ENCODE peak calls at places on chromosomes 12 and 14, in ten cellular contexts. Y is effector memory CD4-positive, alpha-beta T cell; J is lower leg skin; H is CD8-positive, alpha-beta T cell; U is cardiac muscle cell; Z is H7; E is choroid plexus epithelial cell; A is neural progenitor cell; N is SJSA1; B is DND-41. I is an unnamed sample.

GRCh38 chr12:124551268-124552144 is 15.9 kb downstream of the NCOR2 start:
- DNase-seq in Y (no peak), J (no peak), H (no peak), U (peak), Z (peak), E (peak), A (peak), N (no peak), B (no peak), I (no peak)

GRCh38 chr14:64303471-64303917 is 9.3 kb upstream of the ESR2 start:
- DNase-seq in Y (no peak), J (no peak), H (no peak), U (peak), Z (peak), E (peak), A (peak), N (no peak), B (no peak), I (no peak)

GRCh38 chr14:99596071-99596627 is 7.9 kb downstream of the CCDC85C start:
- DNase-seq in Y (no peak), J (no peak), H (no peak), U (no peak), Z (no peak), E (no peak), A (no peak), N (no peak), B (no peak), I (no peak)

GRCh38 chr12:38813930-38814329 is 91.5 kb downstream of the CPNE8 start:
- DNase-seq in Y (no peak), J (no peak), H (no peak), U (no peak), Z (no peak), E (no peak), A (no peak), N (no peak), B (no peak), I (no peak)

GRCh38 chr14:68479247-68479646 is 313.6 kb downstream of the ZFP36L1 start:
- DNase-seq in Y (no peak), J (no peak), H (no peak), U (peak), Z (no peak), E (peak), A (no peak), N (no peak), B (no peak), I (no peak)

GRCh38 chr14:92490239-92490959 is 23.2 kb upstream of the RIN3 start:
- DNase-seq in Y (no peak), J (peak), H (no peak), U (no peak), Z (no peak), E (no peak), A (no peak), N (no peak), B (no peak), I (no peak)

GRCh38 chr14:49861581-49861922 is 9.0 kb upstream of the NEMF start:
- DNase-seq in Y (peak), J (peak), H (peak), U (peak), Z (peak), E (peak), A (peak), N (peak), B (peak), I (no peak)

GRCh38 chr12:124786065-124786964 is 77.3 kb downstream of the SCARB1 start:
- DNase-seq in Y (no peak), J (peak), H (no peak), U (peak), Z (peak), E (peak), A (peak), N (no peak), B (no peak), I (no peak)

GRCh38 chr12:21330682-21331253 is 3.9 kb downstream of the SLCO1A2 start:
- DNase-seq in Y (no peak), J (no peak), H (no peak), U (no peak), Z (no peak), E (peak), A (peak), N (no peak), B (no peak), I (no peak)

GRCh38 chr12:30979371-30980259 is 53.1 kb downstream of the TSPAN11 start:
- DNase-seq in Y (no peak), J (no peak), H (no peak), U (no peak), Z (no peak), E (no peak), A (no peak), N (no peak), B (no peak), I (no peak)

GRCh38 chr14:89365071-89365801 is 51.8 kb downstream of the FOXN3 start:
- DNase-seq in Y (peak), J (no peak), H (peak), U (no peak), Z (no peak), E (no peak), A (no peak), N (no peak), B (peak), I (peak)

GRCh38 chr12:12190087-12190809 is 76.6 kb downstream of the LRP6 start:
- DNase-seq in Y (no peak), J (no peak), H (no peak), U (no peak), Z (no peak), E (peak), A (no peak), N (no peak), B (no peak), I (no peak)

GRCh38 chr12:32499048-32499447 is 99.7 kb downstream of the FGD4 start:
- DNase-seq in Y (no peak), J (no peak), H (no peak), U (peak), Z (no peak), E (no peak), A (no peak), N (no peak), B (no peak), I (no peak)

GRCh38 chr12:124481257-124481750 is 86.1 kb downstream of the NCOR2 start:
- DNase-seq in Y (no peak), J (no peak), H (no peak), U (no peak), Z (peak), E (no peak), A (no peak), N (no peak), B (no peak), I (no peak)

GRCh38 chr12:2959194-2959507 is at the start of gene TEAD4:
- DNase-seq in Y (no peak), J (peak), H (no peak), U (peak), Z (peak), E (peak), A (peak), N (peak), B (no peak), I (no peak)

GRCh38 chr12:11840350-11840749 is 190.9 kb downstream of the ETV6 start:
- DNase-seq in Y (no peak), J (peak), H (no peak), U (no peak), Z (no peak), E (no peak), A (no peak), N (no peak), B (no peak), I (no peak)

GRCh38 chr12:52971701-52972329 is 22.9 kb downstream of the KRT18 start:
- DNase-seq in Y (no peak), J (no peak), H (no peak), U (no peak), Z (peak), E (peak), A (peak), N (no peak), B (no peak), I (no peak)

GRCh38 chr14:51285102-51285501 is 45.1 kb downstream of the TMX1 start:
- DNase-seq in Y (no peak), J (no peak), H (no peak), U (no peak), Z (no peak), E (no peak), A (no peak), N (no peak), B (no peak), I (no peak)

GRCh38 chr14:68753696-68754095 is 39.2 kb downstream of the ZFP36L1 start:
- DNase-seq in Y (no peak), J (no peak), H (no peak), U (no peak), Z (no peak), E (peak), A (no peak), N (no peak), B (no peak), I (no peak)

GRCh38 chr14:34113051-34113511 is 162.2 kb upstream of the EGLN3 start:
- DNase-seq in Y (no peak), J (no peak), H (no peak), U (no peak), Z (no peak), E (peak), A (no peak), N (no peak), B (no peak), I (no peak)

GRCh38 chr12:26121841-26122680 is 2.8 kb downstream of the BHLHE41 start:
- DNase-seq in Y (no peak), J (no peak), H (no peak), U (peak), Z (peak), E (no peak), A (peak), N (no peak), B (peak), I (no peak)

GRCh38 chr12:108302471-108303311 is 36.4 kb downstream of the CMKLR1 start:
- DNase-seq in Y (no peak), J (peak), H (no peak), U (no peak), Z (peak), E (peak), A (peak), N (no peak), B (no peak), I (no peak)

GRCh38 chr12:47882796-47883546 is 21.8 kb downstream of the VDR start:
- DNase-seq in Y (no peak), J (no peak), H (peak), U (no peak), Z (no peak), E (no peak), A (no peak), N (no peak), B (no peak), I (peak)

GRCh38 chr12:64895541-64895940 is 71.1 kb downstream of the TBC1D30 start:
- DNase-seq in Y (no peak), J (no peak), H (no peak), U (no peak), Z (no peak), E (peak), A (no peak), N (no peak), B (no peak), I (no peak)

GRCh38 chr14:82667006-82667405 is 1133.4 kb upstream of the SEL1L start:
- DNase-seq in Y (no peak), J (no peak), H (no peak), U (no peak), Z (no peak), E (no peak), A (no peak), N (no peak), B (no peak), I (no peak)

GRCh38 chr14:90554341-90554740 is 157.5 kb downstream of the CALM1 start:
- DNase-seq in Y (no peak), J (no peak), H (no peak), U (no peak), Z (no peak), E (no peak), A (no peak), N (no peak), B (no peak), I (no peak)

GRCh38 chr14:22814945-22815713 is at the start of gene SLC7A7:
- DNase-seq in Y (no peak), J (no peak), H (no peak), U (no peak), Z (peak), E (peak), A (no peak), N (no peak), B (no peak), I (no peak)

GRCh38 chr14:104545151-104545931 is 34.2 kb upstream of the C14orf180 start:
- DNase-seq in Y (no peak), J (peak), H (no peak), U (no peak), Z (peak), E (no peak), A (no peak), N (no peak), B (no peak), I (no peak)

GRCh38 chr12:107379852-107380567 is 286.7 kb upstream of the CRY1 start:
- DNase-seq in Y (no peak), J (no peak), H (no peak), U (no peak), Z (no peak), E (peak), A (no peak), N (peak), B (no peak), I (no peak)

GRCh38 chr14:102049258-102050025 is 37.4 kb downstream of the HSP90AA1 start:
- DNase-seq in Y (no peak), J (no peak), H (no peak), U (no peak), Z (peak), E (no peak), A (no peak), N (no peak), B (no peak), I (no peak)

GRCh38 chr14:59275668-59276067 is 87.2 kb downstream of the DAAM1 start:
- DNase-seq in Y (no peak), J (no peak), H (no peak), U (no peak), Z (no peak), E (peak), A (no peak), N (no peak), B (no peak), I (no peak)

GRCh38 chr12:47360771-47361388 is 281.1 kb upstream of the AMIGO2 start:
- DNase-seq in Y (peak), J (no peak), H (peak), U (no peak), Z (no peak), E (peak), A (no peak), N (no peak), B (peak), I (peak)

GRCh38 chr12:51926718-51927117 is 19.4 kb downstream of the ACVRL1 start:
- DNase-seq in Y (peak), J (peak), H (peak), U (peak), Z (peak), E (peak), A (no peak), N (no peak), B (peak), I (peak)

GRCh38 chr12:65496617-65497016 is 218.1 kb downstream of the MSRB3 start:
- DNase-seq in Y (no peak), J (no peak), H (no peak), U (no peak), Z (no peak), E (peak), A (no peak), N (no peak), B (no peak), I (no peak)

GRCh38 chr12:1801285-1801975 is 18.9 kb upstream of the LRTM2 start:
- DNase-seq in Y (no peak), J (no peak), H (no peak), U (no peak), Z (peak), E (no peak), A (no peak), N (peak), B (no peak), I (no peak)
- H3K4me3 ChIP-seq in Y (no peak), J (no peak), H (no peak), U (no peak), Z (no peak), E (no peak), A (no peak), N (no peak), B (no peak), I (no peak)

DNA sequence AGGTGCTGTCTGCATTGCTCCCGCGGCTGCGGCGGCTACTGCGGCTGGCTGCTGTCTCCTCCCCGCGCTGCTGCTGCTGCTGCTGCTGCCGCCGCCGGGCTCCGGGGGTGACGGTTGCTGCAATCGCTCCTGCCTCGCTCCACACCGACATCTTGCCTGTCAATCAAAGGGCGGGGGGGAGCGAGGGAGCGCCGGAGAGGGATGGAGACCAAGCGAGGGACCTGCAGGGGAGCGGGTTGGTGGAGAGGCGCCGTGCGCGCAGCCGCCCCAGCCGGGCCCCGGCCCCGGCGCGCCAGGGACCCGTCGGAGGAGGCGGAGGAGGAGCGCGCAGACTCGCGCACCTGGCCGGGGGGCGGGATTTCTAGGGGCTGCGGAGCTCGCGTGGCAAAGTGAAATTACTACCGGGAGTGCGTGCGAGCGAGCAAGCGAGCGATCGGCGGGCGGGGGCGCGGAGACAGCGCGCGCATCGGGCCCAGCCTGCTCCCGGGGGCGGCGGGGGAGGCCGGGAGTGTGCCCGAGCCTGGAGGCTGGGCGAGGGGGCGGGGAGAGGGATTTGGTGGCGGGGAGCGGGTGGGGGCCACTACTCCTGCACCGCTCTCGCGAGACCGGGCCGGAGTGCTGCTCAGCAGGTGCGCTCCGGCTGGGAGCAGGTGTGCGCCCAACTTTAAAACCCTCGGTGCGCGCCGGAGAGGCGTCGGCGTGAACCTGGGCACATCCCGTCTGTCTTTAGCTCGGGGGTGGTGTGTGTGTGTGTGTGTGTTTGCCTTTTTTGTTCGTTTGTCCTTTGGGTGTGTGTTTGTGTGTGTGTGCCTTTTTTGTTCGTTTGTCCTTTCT is at the start of gene KSR2:
- DNase-seq in Y (peak), J (peak), H (peak), U (peak), Z (peak), E (peak), A (peak), N (peak), B (no peak), I (peak)
- H3K4me3 ChIP-seq in Y (peak), J (no peak), H (peak), U (peak), Z (peak), E (peak), A (peak), N (peak), B (no peak), I (no peak)

DNA sequence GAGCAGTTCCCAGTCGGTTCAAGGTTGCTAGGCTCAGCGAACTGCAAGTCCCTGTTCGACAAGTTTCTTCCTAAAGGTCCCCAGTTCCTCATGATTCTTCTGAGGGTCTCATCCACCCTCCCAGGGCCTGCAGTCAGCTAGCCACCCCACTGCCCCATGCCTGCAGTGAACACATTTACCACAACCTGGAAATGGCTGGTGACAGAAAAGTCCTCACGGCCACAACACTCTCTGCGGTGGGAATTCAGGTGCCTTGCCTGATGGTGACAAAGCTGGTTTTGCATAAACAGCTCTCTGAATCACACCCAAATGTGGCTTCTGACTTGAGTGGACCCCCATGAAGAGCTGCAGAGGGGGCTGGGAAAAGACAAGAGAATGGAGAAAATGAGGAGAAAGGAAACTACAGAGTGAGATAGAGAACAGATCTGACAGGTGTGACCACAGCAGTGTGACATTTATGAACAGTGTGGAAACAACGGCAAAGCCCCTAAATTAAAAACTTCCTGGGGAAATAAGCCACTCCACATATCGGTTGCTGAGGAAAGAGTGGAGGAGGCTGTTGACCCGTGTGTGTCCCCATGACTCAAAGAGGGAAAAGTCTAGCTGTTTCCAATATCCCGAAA is 1.3 kb upstream of the CD27 start:
- DNase-seq in Y (no peak), J (no peak), H (no peak), U (no peak), Z (no peak), E (no peak), A (no peak), N (no peak), B (peak), I (no peak)
- H3K4me3 ChIP-seq in Y (peak), J (no peak), H (peak), U (no peak), Z (no peak), E (no peak), A (no peak), N (no peak), B (no peak), I (peak)

GRCh38 chr12:1529862-1530591 is 64.4 kb downstream of the FBXL14 start:
- DNase-seq in Y (no peak), J (peak), H (no peak), U (peak), Z (peak), E (no peak), A (peak), N (no peak), B (no peak), I (no peak)

GRCh38 chr12:1531654-1532366 is 62.6 kb downstream of the FBXL14 start:
- DNase-seq in Y (no peak), J (peak), H (no peak), U (peak), Z (peak), E (no peak), A (no peak), N (no peak), B (no peak), I (no peak)

GRCh38 chr12:1529228-1529861 is 65.0 kb downstream of the FBXL14 start:
- DNase-seq in Y (no peak), J (peak), H (no peak), U (no peak), Z (no peak), E (no peak), A (no peak), N (no peak), B (no peak), I (no peak)

GRCh38 chr12:1531160-1531653 is 63.2 kb downstream of the FBXL14 start:
- DNase-seq in Y (no peak), J (peak), H (no peak), U (no peak), Z (peak), E (no peak), A (no peak), N (no peak), B (no peak), I (peak)

DNA sequence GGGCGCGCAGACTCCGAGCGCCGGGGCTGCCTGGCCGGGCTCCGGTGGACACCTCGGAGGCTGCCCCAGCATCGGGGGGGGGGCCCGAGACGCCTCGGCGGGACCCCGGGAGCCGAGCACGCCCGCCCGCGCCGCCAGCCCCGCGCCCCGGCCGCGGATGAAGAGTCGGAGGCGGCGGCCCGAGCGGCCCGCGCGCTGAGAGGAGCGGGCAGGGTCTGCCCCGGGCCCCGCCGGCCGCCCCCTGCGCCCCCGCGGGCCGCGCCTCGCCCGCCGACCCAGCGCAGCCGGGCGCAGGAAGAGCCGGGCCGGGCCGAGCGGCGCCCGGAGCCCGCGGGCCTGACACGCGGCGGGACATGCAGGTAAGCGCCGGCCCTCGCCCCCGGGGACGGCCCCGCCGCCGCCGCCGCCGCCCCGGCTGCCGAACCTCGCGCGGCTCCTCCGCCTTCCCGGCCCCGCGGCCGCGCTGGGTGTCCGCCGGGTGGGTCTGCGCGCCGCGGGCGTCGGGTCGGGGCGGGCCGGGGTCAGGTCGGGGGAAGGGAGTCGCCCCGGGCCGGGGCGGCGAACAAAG is 63.7 kb downstream of the FBXL14 start:
- DNase-seq in Y (no peak), J (peak), H (no peak), U (no peak), Z (peak), E (no peak), A (peak), N (no peak), B (no peak), I (no peak)
- H3K4me3 ChIP-seq in Y (peak), J (peak), H (no peak), U (peak), Z (peak), E (peak), A (peak), N (peak), B (no peak), I (no peak)

DNA sequence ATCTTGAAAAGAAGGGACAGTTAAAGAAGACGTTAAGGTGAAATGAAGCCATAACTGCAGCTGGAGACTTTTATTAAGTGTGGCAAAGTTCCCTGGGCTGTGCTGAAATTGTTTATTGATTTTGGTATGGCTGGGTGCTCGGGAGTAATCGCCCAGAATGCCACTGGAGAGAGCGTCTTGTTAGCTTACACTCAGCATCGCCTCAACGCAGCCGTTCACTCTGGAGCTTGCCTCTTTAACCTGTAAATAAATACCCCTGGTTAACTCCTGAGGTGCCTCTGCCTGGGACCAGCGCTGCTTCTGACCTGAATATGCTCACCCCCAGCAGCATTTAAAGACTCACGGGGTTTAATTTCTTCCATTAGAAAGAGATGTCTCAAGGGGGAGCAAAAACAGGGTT is 98.6 kb downstream of the GPATCH2L start:
- DNase-seq in Y (no peak), J (peak), H (no peak), U (no peak), Z (no peak), E (no peak), A (no peak), N (no peak), B (no peak), I (no peak)
- H3K4me3 ChIP-seq in Y (no peak), J (no peak), H (no peak), U (no peak), Z (no peak), E (no peak), A (no peak), N (no peak), B (no peak), I (no peak)